ENCODE peak calls at places on chromosomes 4 and X, in four cellular contexts. Z, N, E and G are unnamed samples.

GRCh38 chr4:21307709-21308108 is 607.5 kb downstream of the PACRGL start:
- DNase-seq in Z (peak; percentile 27), N (no peak), E (no peak), G (no peak)

GRCh38 chr4:109294468-109295020 is 7.9 kb downstream of the COL25A1 start:
- DNase-seq in Z (no peak), N (peak; percentile 85), E (no peak), G (peak; percentile 18)

GRCh38 chrX:128816919-128817318 is 706.4 kb downstream of the SMARCA1 start:
- DNase-seq in Z (peak; percentile 64), N (no peak), E (peak; percentile 15), G (no peak)

GRCh38 chr4:604131-604530 is 21.2 kb upstream of the PDE6B start:
- DNase-seq in Z (no peak), N (no peak), E (no peak), G (no peak)

GRCh38 chr4:152525878-152526277 is 10.0 kb downstream of the FBXW7 start:
- DNase-seq in Z (no peak), N (peak; percentile 53), E (no peak), G (no peak)

GRCh38 chrX:128807367-128807766 is 715.9 kb downstream of the SMARCA1 start:
- DNase-seq in Z (peak; percentile 2), N (no peak), E (no peak), G (no peak)

GRCh38 chrX:70436380-70436779 is 8.3 kb upstream of the DLG3 start:
- DNase-seq in Z (peak; percentile 80), N (no peak), E (peak; percentile 37), G (peak; percentile 27)

GRCh38 chrX:126165721-126166401 is at the start of gene DCAF12L2:
- DNase-seq in Z (peak; percentile 48), N (no peak), E (peak; percentile 50), G (peak; percentile 1)

GRCh38 chr4:122045533-122045932 is 93.7 kb upstream of the TRPC3 start:
- DNase-seq in Z (no peak), N (peak; percentile 85), E (peak; percentile 3), G (peak; percentile 92)

GRCh38 chr4:3031357-3032064 is 42.8 kb downstream of the HTT-AS start:
- DNase-seq in Z (no peak), N (no peak), E (peak; percentile 53), G (no peak)

GRCh38 chr4:177726111-177726510 is 283.9 kb upstream of the AGA start:
- DNase-seq in Z (no peak), N (peak; percentile 52), E (no peak), G (no peak)

GRCh38 chrX:24266996-24267395 is 46.9 kb downstream of the SUPT20HL2 start:
- DNase-seq in Z (no peak), N (peak; percentile 42), E (no peak), G (peak; percentile 69)

DNA sequence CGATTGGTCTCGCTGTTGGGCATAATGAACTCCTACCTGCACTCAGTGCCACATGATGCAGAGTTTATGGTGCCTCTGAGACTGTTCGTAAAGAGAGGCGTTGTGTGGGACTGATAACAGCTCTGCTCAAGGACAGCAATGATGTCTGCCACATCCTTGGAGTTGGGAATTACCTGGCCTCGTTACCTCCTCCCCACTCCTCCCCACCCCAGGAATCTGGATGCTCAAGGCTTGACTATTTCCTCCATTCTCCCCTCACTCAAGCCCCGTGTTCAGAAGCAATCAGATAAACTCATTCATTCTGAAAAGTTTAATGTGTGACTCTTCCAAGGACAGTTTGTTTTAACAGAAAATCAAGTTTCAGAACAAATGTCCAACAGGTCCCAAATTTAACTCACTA is 148.0 kb upstream of the JADE1 start:
- DNase-seq in Z (peak; percentile 62), N (no peak), E (no peak), G (no peak)
- H2AFZ ChIP-seq in Z (no peak overlapping the region), N (no peak overlapping the region), E (no peak overlapping the region), G (no peak overlapping the region)

GRCh38 chr4:112504807-112505206 is 11.2 kb downstream of the NEUROG2 start:
- DNase-seq in Z (no peak), N (no peak), E (no peak), G (no peak)
- H3K27me3 ChIP-seq in Z (peaks cover 67% of the 10 kb centered on the region), N (peaks cover 38% of the 10 kb centered on the region), E (peaks cover 9% of the 10 kb centered on the region), G (peaks cover 61% of the 10 kb centered on the region)

GRCh38 chrX:154374361-154375155 is at the start of gene FLNA:
- DNase-seq in Z (peak; percentile 69), N (no peak), E (peak; percentile 61), G (peak; percentile 51)
- H3K4me3 ChIP-seq in Z (peak within 1 kb of the TSS; percentile 46), N (peak within 1 kb of the TSS; percentile 79), E (peak within 1 kb of the TSS; percentile 57), G (peak within 1 kb of the TSS; percentile 73)

GRCh38 chr4:150579591-150580234 is 2.2 kb upstream of the MAB21L2 start:
- DNase-seq in Z (peak; percentile 50), N (peak; percentile 48), E (peak; percentile 57), G (peak; percentile 66)

GRCh38 chr4:150581206-150581605 is 745 bp upstream of the MAB21L2 start:
- DNase-seq in Z (no peak), N (no peak), E (no peak), G (no peak)

GRCh38 chr4:150578745-150579470 is 3.0 kb upstream of the MAB21L2 start:
- DNase-seq in Z (peak; percentile 77), N (peak; percentile 44), E (no peak), G (peak; percentile 36)

GRCh38 chr4:150581611-150582010 is 340 bp upstream of the MAB21L2 start:
- DNase-seq in Z (peak; percentile 88), N (peak; percentile 92), E (peak; percentile 70), G (no peak)

DNA sequence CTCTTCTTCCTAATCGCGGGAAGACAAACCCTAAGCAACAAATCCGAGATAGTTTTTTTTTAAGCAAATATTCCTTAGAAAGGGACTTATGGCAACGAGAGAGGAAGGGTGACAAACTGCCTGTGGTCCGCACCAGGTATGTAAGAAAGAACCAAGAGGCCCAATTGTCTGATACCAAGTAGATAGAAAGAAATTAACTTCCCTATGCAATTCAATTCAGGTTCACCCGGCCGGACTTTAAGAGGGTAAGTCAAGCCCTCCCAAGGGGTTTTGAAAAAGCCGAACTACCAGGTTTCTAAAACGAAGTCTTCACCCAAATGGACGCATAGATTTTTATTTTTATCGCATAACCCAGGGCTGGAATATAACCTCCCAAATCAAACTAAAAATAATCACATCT is 1.7 kb upstream of the MAB21L2 start:
- DNase-seq in Z (peak; percentile 8), N (no peak), E (no peak), G (no peak)
- H2AFZ ChIP-seq in Z (no peak overlapping the region), N (peak overlapping the region; percentile 79), E (peak overlapping the region; percentile 77), G (peak overlapping the region; percentile 83)

DNA sequence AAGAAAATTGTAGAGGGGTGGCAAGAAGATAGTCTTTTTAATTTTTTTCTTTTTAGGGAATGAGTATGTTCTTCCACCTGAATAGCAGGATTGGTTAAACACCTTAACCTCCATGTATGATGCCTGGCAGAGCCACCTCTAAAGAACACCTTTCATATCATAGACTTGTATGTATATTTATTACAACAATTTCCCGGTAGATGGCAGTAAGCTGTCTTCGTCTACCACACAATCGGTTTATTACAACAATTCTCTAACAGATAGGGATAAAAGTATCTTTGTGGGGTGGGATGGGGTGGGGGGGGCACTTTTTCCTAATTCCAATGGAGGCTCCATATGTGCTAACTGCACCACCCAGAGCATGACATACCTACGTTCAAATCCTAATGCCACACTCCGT is 255.5 kb downstream of the LDB2 start:
- DNase-seq in Z (no peak), N (no peak), E (peak; percentile 51), G (no peak)
- H3K27me3 ChIP-seq in Z (no peaks in the 10 kb centered on the region), N (no peaks in the 10 kb centered on the region), E (no peaks in the 10 kb centered on the region), G (no peaks in the 10 kb centered on the region)

GRCh38 chr4:88010921-88011320 is 3.5 kb downstream of the PKD2 start:
- DNase-seq in Z (no peak), N (peak; percentile 51), E (no peak), G (peak; percentile 28)

GRCh38 chr4:88007304-88008132 is at the start of gene PKD2:
- DNase-seq in Z (peak; percentile 88), N (peak; percentile 58), E (peak; percentile 96), G (peak; percentile 93)

GRCh38 chr4:88008133-88008621 is 742 bp downstream of the PKD2 start:
- DNase-seq in Z (peak; percentile 86), N (peak; percentile 50), E (peak; percentile 81), G (peak; percentile 80)

GRCh38 chr4:88008624-88009235 is 1.3 kb downstream of the PKD2 start:
- DNase-seq in Z (no peak), N (peak; percentile 70), E (peak; percentile 43), G (peak; percentile 59)

GRCh38 chr4:88009871-88010270 is 2.4 kb downstream of the PKD2 start:
- DNase-seq in Z (no peak), N (no peak), E (no peak), G (peak; percentile 42)
- H3K4me3 ChIP-seq in Z (peak overlapping the region; percentile 68), N (no peak overlapping the region), E (no peak overlapping the region), G (peak overlapping the region; percentile 87)

DNA sequence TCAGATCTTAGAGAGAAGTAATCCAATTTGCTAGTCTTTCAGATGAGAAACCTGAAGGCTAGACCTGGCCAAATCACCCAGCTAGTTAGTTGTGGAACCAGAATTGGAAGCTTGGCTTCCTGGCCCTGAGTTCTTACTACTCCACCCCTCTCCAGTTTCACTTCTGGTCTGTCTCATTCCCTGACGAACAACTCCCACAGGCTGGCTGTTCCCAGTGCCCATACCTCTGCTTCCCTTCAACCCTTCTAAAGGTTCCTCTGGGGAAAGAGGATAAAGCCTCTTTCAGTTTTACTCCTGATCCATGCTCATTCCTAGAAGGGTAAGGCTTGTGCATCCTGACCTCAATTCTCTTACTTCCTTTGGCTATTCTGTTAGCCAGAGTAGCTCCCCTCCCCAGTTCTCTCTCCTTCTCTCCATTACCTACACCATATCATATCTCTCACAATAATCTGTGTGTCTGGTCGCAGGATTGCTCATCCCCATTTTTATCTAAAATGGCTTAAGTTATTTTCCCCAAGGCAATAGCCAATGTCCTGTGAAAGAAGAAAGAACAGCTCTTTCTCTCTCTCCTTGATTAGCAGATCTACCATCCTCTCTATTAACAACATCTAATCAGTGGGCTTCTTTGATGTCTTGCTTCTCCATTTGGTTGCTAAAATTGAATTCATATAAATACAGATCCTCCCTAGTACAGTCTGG is 155.0 kb upstream of the MAOA start:
- DNase-seq in Z (no peak), N (no peak), E (peak; percentile 2), G (no peak)
- H2AFZ ChIP-seq in Z (no peak overlapping the region), N (no peak overlapping the region), E (no peak overlapping the region), G (no peak overlapping the region)

GRCh38 chrX:80755174-80755573 is 54.5 kb downstream of the BRWD3 start:
- DNase-seq in Z (no peak), N (no peak), E (no peak), G (no peak)
- H3K27me3 ChIP-seq in Z (no peaks in the 10 kb centered on the region), N (no peaks in the 10 kb centered on the region), E (no peaks in the 10 kb centered on the region), G (no peaks in the 10 kb centered on the region)